ENCODE peak calls at places on chromosomes 7 and 10, in six cellular contexts. One of them, this sample, is unnamed.
A peak's percentile ranks its signal among the peaks of the same experiment; 100 is the strongest.

GRCh38 chr7:74427974-74428373 is 25.7 kb upstream of the GTF2IRD1 start:
- DNase-seq in PC-3: no peak
- DNase-seq in RPMI8226: peak; percentile 4
- DNase-seq in activated CD8-positive, alpha-beta memory T cell treated with anti-CD3 and anti-CD28 coated beads for 1 hour: no peak
- DNase-seq in AG20443: no peak
- DNase-seq in hypothalamus: no peak
- DNase-seq in this sample: no peak

GRCh38 chr10:119412831-119413737 is 129.4 kb downstream of the RGS10 start:
- DNase-seq in activated CD8-positive, alpha-beta memory T cell treated with anti-CD3 and anti-CD28 coated beads for 1 hour: no peak
- DNase-seq in RPMI8226: no peak
- DNase-seq in PC-3: no peak
- DNase-seq in hypothalamus: no peak
- DNase-seq in AG20443: peak; percentile 74
- DNase-seq in this sample: no peak

GRCh38 chr10:34996843-34997242 is 93.3 kb downstream of the CUL2 start:
- DNase-seq in AG20443: peak; percentile 60
- DNase-seq in RPMI8226: no peak
- DNase-seq in PC-3: no peak
- DNase-seq in activated CD8-positive, alpha-beta memory T cell treated with anti-CD3 and anti-CD28 coated beads for 1 hour: no peak
- DNase-seq in hypothalamus: no peak
- DNase-seq in this sample: peak; percentile 41

GRCh38 chr10:48579251-48579960 is 25.5 kb downstream of the ARHGAP22 start:
- DNase-seq in RPMI8226: no peak
- DNase-seq in AG20443: peak; percentile 40
- DNase-seq in hypothalamus: no peak
- DNase-seq in activated CD8-positive, alpha-beta memory T cell treated with anti-CD3 and anti-CD28 coated beads for 1 hour: no peak
- DNase-seq in PC-3: no peak
- DNase-seq in this sample: no peak

GRCh38 chr10:70549962-70550845 is 52.3 kb downstream of the PRF1 start:
- DNase-seq in RPMI8226: peak; percentile 57
- DNase-seq in hypothalamus: peak; percentile 15
- DNase-seq in PC-3: peak; percentile 91
- DNase-seq in activated CD8-positive, alpha-beta memory T cell treated with anti-CD3 and anti-CD28 coated beads for 1 hour: peak; percentile 26
- DNase-seq in AG20443: peak; percentile 82
- DNase-seq in this sample: peak; percentile 29

GRCh38 chr10:61750943-61751471 is 88.3 kb downstream of the CABCOCO1 start:
- DNase-seq in PC-3: peak; percentile 98
- DNase-seq in RPMI8226: peak; percentile 40
- DNase-seq in activated CD8-positive, alpha-beta memory T cell treated with anti-CD3 and anti-CD28 coated beads for 1 hour: peak; percentile 19
- DNase-seq in hypothalamus: no peak
- DNase-seq in AG20443: peak; percentile 73
- DNase-seq in this sample: peak; percentile 37

GRCh38 chr10:89338717-89339116 is 10.9 kb downstream of the IFIT3 start:
- DNase-seq in hypothalamus: no peak
- DNase-seq in activated CD8-positive, alpha-beta memory T cell treated with anti-CD3 and anti-CD28 coated beads for 1 hour: no peak
- DNase-seq in PC-3: no peak
- DNase-seq in AG20443: no peak
- DNase-seq in RPMI8226: no peak
- DNase-seq in this sample: no peak

GRCh38 chr10:89206402-89207180 is 526 bp downstream of the CH25H start:
- DNase-seq in AG20443: peak; percentile 52
- DNase-seq in PC-3: no peak
- DNase-seq in RPMI8226: no peak
- DNase-seq in activated CD8-positive, alpha-beta memory T cell treated with anti-CD3 and anti-CD28 coated beads for 1 hour: no peak
- DNase-seq in hypothalamus: peak; percentile 74
- DNase-seq in this sample: no peak

GRCh38 chr7:128948312-128948973 is 10.7 kb downstream of the IRF5 start:
- DNase-seq in activated CD8-positive, alpha-beta memory T cell treated with anti-CD3 and anti-CD28 coated beads for 1 hour: no peak
- DNase-seq in RPMI8226: no peak
- DNase-seq in PC-3: no peak
- DNase-seq in AG20443: no peak
- DNase-seq in hypothalamus: no peak
- DNase-seq in this sample: no peak

GRCh38 chr7:50560865-50561351 is 4.3 kb downstream of the DDC start:
- DNase-seq in PC-3: no peak
- DNase-seq in hypothalamus: no peak
- DNase-seq in AG20443: no peak
- DNase-seq in RPMI8226: no peak
- DNase-seq in activated CD8-positive, alpha-beta memory T cell treated with anti-CD3 and anti-CD28 coated beads for 1 hour: no peak
- DNase-seq in this sample: no peak

GRCh38 chr10:132460071-132460470 is 63.1 kb downstream of the PWWP2B start:
- DNase-seq in hypothalamus: no peak
- DNase-seq in PC-3: no peak
- DNase-seq in AG20443: no peak
- DNase-seq in RPMI8226: no peak
- DNase-seq in activated CD8-positive, alpha-beta memory T cell treated with anti-CD3 and anti-CD28 coated beads for 1 hour: no peak
- DNase-seq in this sample: no peak

This sample was measured in stromal cell of bone marrow.